ENCODE peak calls at places on chromosome 18, in nine cellular contexts. Y is psoas muscle; L is HFFc6; F is transverse colon; K is GM13977; T is cardiac muscle cell; I is iris pigment epithelial cell; H is A549; Q is stimulated activated CD4-positive, alpha-beta T cell treated with anti-CD3 and anti-CD28 coated beads, Interleukin-2, amount 100 ng/mL, for 24 hours. B is an unnamed sample.

GRCh38 chr18:2939317-2939716 is 73.6 kb downstream of the LPIN2 start:
- DNase-seq in Y (no peak), L (no peak), F (peak; percentile 76), K (no peak), T (no peak), I (no peak), H (peak; percentile 58), Q (no peak), B (no peak)

GRCh38 chr18:2927745-2928144 is 80.9 kb downstream of the EMILIN2 start:
- DNase-seq in Y (no peak), L (no peak), F (no peak), K (no peak), T (no peak), I (no peak), H (no peak), Q (no peak), B (no peak)

GRCh38 chr18:57446322-57446721 is 11.1 kb downstream of the ONECUT2 start:
- DNase-seq in Y (no peak), L (no peak), F (no peak), K (peak; percentile 70), T (no peak), I (no peak), H (peak; percentile 49), Q (peak; percentile 46), B (peak; percentile 30)

GRCh38 chr18:22879279-22879678 is 53.8 kb upstream of the RBBP8 start:
- DNase-seq in Y (no peak), L (no peak), F (no peak), K (no peak), T (no peak), I (no peak), H (no peak), Q (no peak), B (no peak)

GRCh38 chr18:7298149-7298548 is 67.3 kb downstream of the LRRC30 start:
- DNase-seq in Y (no peak), L (no peak), F (no peak), K (no peak), T (no peak), I (no peak), H (no peak), Q (no peak), B (no peak)

GRCh38 chr18:79404567-79404910 is 8.8 kb downstream of the NFATC1 start:
- DNase-seq in Y (no peak), L (no peak), F (no peak), K (no peak), T (no peak), I (no peak), H (no peak), Q (peak; percentile 46), B (no peak)

GRCh38 chr18:66548747-66549146 is 55.1 kb downstream of the CDH19 start:
- DNase-seq in Y (no peak), L (no peak), F (no peak), K (peak; percentile 11), T (peak; percentile 2), I (no peak), H (no peak), Q (no peak), B (no peak)

GRCh38 chr18:56066524-56067215 is 478.7 kb upstream of the TCF4 start:
- DNase-seq in Y (no peak), L (no peak), F (no peak), K (no peak), T (no peak), I (no peak), H (no peak), Q (no peak), B (no peak)

GRCh38 chr18:43932140-43932539 is 654.9 kb upstream of the SYT4 start:
- DNase-seq in Y (no peak), L (no peak), F (no peak), K (no peak), T (no peak), I (no peak), H (no peak), Q (no peak), B (no peak)

GRCh38 chr18:76750886-76751537 is 71.3 kb upstream of the ZNF236 start:
- DNase-seq in Y (no peak), L (no peak), F (no peak), K (no peak), T (no peak), I (no peak), H (no peak), Q (no peak), B (no peak)

GRCh38 chr18:79791141-79791972 is 6.4 kb upstream of the KCNG2 start:
- DNase-seq in Y (peak; percentile 57), L (peak; percentile 87), F (peak; percentile 24), K (no peak), T (peak; percentile 100), I (peak; percentile 100), H (peak; percentile 6), Q (no peak), B (no peak)

GRCh38 chr18:21112140-21112473 is 494 bp upstream of the ROCK1 start:
- DNase-seq in Y (peak; percentile 72), L (no peak), F (no peak), K (no peak), T (no peak), I (no peak), H (no peak), Q (peak; percentile 55), B (no peak)

GRCh38 chr18:2997846-2998599 is 14.9 kb downstream of the LPIN2 start:
- DNase-seq in Y (no peak), L (no peak), F (no peak), K (no peak), T (no peak), I (no peak), H (no peak), Q (no peak), B (no peak)

GRCh38 chr18:3530807-3531206 is 80.8 kb downstream of the TGIF1 start:
- DNase-seq in Y (no peak), L (no peak), F (no peak), K (no peak), T (no peak), I (no peak), H (no peak), Q (no peak), B (no peak)

GRCh38 chr18:51617167-51617566 is 419.7 kb upstream of the MEX3C start:
- DNase-seq in Y (no peak), L (no peak), F (no peak), K (no peak), T (peak; percentile 42), I (peak; percentile 1), H (peak; percentile 40), Q (no peak), B (no peak)

GRCh38 chr18:6434987-6435709 is 20.4 kb upstream of the L3MBTL4 start:
- DNase-seq in Y (no peak), L (no peak), F (no peak), K (no peak), T (no peak), I (no peak), H (no peak), Q (no peak), B (no peak)

GRCh38 chr18:45997689-45998088 is 30.6 kb upstream of the EPG5 start:
- DNase-seq in Y (no peak), L (no peak), F (no peak), K (peak; percentile 23), T (no peak), I (no peak), H (no peak), Q (peak; percentile 38), B (no peak)

GRCh38 chr18:11982981-11983380 is 1.7 kb downstream of the IMPA2 start:
- DNase-seq in Y (no peak), L (no peak), F (no peak), K (no peak), T (no peak), I (no peak), H (no peak), Q (no peak), B (no peak)

GRCh38 chr18:45686892-45687611 is 36.9 kb upstream of the SLC14A1 start:
- DNase-seq in Y (no peak), L (no peak), F (peak; percentile 32), K (peak; percentile 65), T (peak; percentile 18), I (no peak), H (no peak), Q (peak; percentile 39), B (no peak)

GRCh38 chr18:73594749-73595148 is 552.9 kb downstream of the FBXO15 start:
- DNase-seq in Y (no peak), L (no peak), F (no peak), K (no peak), T (peak; percentile 2), I (no peak), H (no peak), Q (no peak), B (no peak)

GRCh38 chr18:79458131-79458838 is 62.6 kb downstream of the NFATC1 start:
- DNase-seq in Y (peak; percentile 74), L (peak; percentile 70), F (peak; percentile 29), K (no peak), T (peak; percentile 94), I (peak; percentile 69), H (peak; percentile 48), Q (no peak), B (no peak)

GRCh38 chr18:72869786-72870185 is 2.0 kb upstream of the NETO1 start:
- DNase-seq in Y (no peak), L (no peak), F (no peak), K (no peak), T (no peak), I (no peak), H (no peak), Q (no peak), B (no peak)

GRCh38 chr18:57753063-57753462 is 50.1 kb downstream of the ATP8B1 start:
- DNase-seq in Y (no peak), L (no peak), F (no peak), K (no peak), T (no peak), I (no peak), H (no peak), Q (no peak), B (no peak)

GRCh38 chr18:53541924-53542323 is 682.5 kb downstream of the MBD2 start:
- DNase-seq in Y (no peak), L (no peak), F (no peak), K (no peak), T (no peak), I (no peak), H (no peak), Q (no peak), B (no peak)

GRCh38 chr18:13399511-13399910 is 181.0 kb downstream of the LDLRAD4 start:
- DNase-seq in Y (no peak), L (no peak), F (no peak), K (no peak), T (no peak), I (no peak), H (no peak), Q (no peak), B (no peak)

GRCh38 chr18:29161429-29161828 is 984.5 kb upstream of the CDH2 start:
- DNase-seq in Y (no peak), L (no peak), F (no peak), K (no peak), T (no peak), I (peak; percentile 45), H (no peak), Q (no peak), B (no peak)

GRCh38 chr18:50819027-50819726 is 639 bp downstream of the MRO start:
- DNase-seq in Y (peak; percentile 23), L (no peak), F (peak; percentile 59), K (no peak), T (peak; percentile 65), I (no peak), H (peak; percentile 40), Q (no peak), B (peak; percentile 35)

GRCh38 chr18:31513189-31513907 is 15.4 kb downstream of the DSG2 start:
- DNase-seq in Y (no peak), L (no peak), F (no peak), K (no peak), T (peak; percentile 72), I (peak; percentile 70), H (peak; percentile 32), Q (no peak), B (no peak)

GRCh38 chr18:63132819-63133200 is 186.8 kb downstream of the BCL2 start:
- DNase-seq in Y (no peak), L (no peak), F (peak; percentile 60), K (no peak), T (no peak), I (no peak), H (no peak), Q (no peak), B (no peak)

GRCh38 chr18:46260879-46261143 is 156.6 kb downstream of the HAUS1 start:
- DNase-seq in Y (no peak), L (peak; percentile 44), F (no peak), K (no peak), T (no peak), I (no peak), H (no peak), Q (no peak), B (no peak)

GRCh38 chr18:25010623-25011374 is 341.2 kb downstream of the ZNF521 start:
- DNase-seq in Y (no peak), L (no peak), F (no peak), K (no peak), T (no peak), I (no peak), H (no peak), Q (no peak), B (no peak)